ENCODE peak calls at places on chromosomes 3 and 15, in four cellular contexts. V is AG10803; N is CD8-positive, alpha-beta T cell; R is memory B cell. S is an unnamed sample.
A peak's percentile ranks its signal among the peaks of the same experiment; 100 is the strongest.

GRCh38 chr15:94670436-94671034 is 439.2 kb downstream of the MCTP2 start:
- DNase-seq in N (no peak), R (no peak), V (peak; percentile 44), S (peak; percentile 25)

GRCh38 chr3:33089515-33089914 is 7.4 kb downstream of the GLB1 start:
- DNase-seq in N (no peak), R (no peak), V (no peak), S (no peak)

GRCh38 chr3:191360620-191361019 is 30.3 kb upstream of the UTS2B start:
- DNase-seq in N (no peak), R (no peak), V (no peak), S (no peak)

GRCh38 chr3:13687409-13687989 is 138.6 kb downstream of the FBLN2 start:
- DNase-seq in N (no peak), R (no peak), V (no peak), S (no peak)

GRCh38 chr3:81302045-81302444 is 459.4 kb downstream of the GBE1 start:
- DNase-seq in N (no peak), R (no peak), V (peak; percentile 58), S (peak; percentile 6)

GRCh38 chr3:119323401-119324107 is 29.4 kb downstream of the ARHGAP31 start:
- DNase-seq in R (no peak), V (no peak), N (no peak), S (peak; percentile 27)

GRCh38 chr3:121491683-121492082 is 54.1 kb downstream of the POLQ start:
- DNase-seq in V (no peak), R (no peak), N (no peak), S (no peak)

GRCh38 chr15:75857886-75858285 is 14.6 kb downstream of the UBE2Q2 start:
- DNase-seq in R (no peak), N (no peak), V (no peak), S (no peak)

GRCh38 chr3:61960976-61961375 is 399.6 kb downstream of the PTPRG start:
- DNase-seq in N (no peak), V (no peak), R (no peak), S (no peak)

GRCh38 chr3:135055449-135055848 is 260.4 kb downstream of the EPHB1 start:
- DNase-seq in N (no peak), V (no peak), R (no peak), S (no peak)

GRCh38 chr15:36886135-36887011 is 214.0 kb downstream of the MEIS2 start:
- DNase-seq in V (no peak), N (no peak), R (no peak), S (no peak)

GRCh38 chr15:40003491-40003916 is 35.5 kb downstream of the SRP14 start:
- DNase-seq in R (no peak), V (no peak), N (no peak), S (no peak)

GRCh38 chr3:14948609-14949038 is 1.2 kb downstream of the NR2C2 start:
- DNase-seq in N (no peak), V (no peak), R (no peak), S (no peak)

GRCh38 chr15:62726461-62726860 is 316.1 kb upstream of the TPM1 start:
- DNase-seq in N (no peak), V (no peak), R (no peak), S (no peak)

GRCh38 chr3:86987421-86987715 is 3.6 kb downstream of the VGLL3 start:
- DNase-seq in N (no peak), V (no peak), R (no peak), S (no peak)

GRCh38 chr3:64158334-64158733 is 66.9 kb downstream of the PRICKLE2 start:
- DNase-seq in V (no peak), N (no peak), R (no peak), S (no peak)

GRCh38 chr3:78343221-78343620 is 1303.3 kb downstream of the ROBO2 start:
- DNase-seq in R (no peak), N (no peak), V (no peak), S (no peak)

GRCh38 chr15:68315035-68315434 is 37.5 kb downstream of the FEM1B start:
- DNase-seq in V (no peak), R (no peak), N (no peak), S (no peak)

GRCh38 chr3:168850109-168850508 is 754.4 kb upstream of the GOLIM4 start:
- DNase-seq in N (no peak), V (no peak), R (no peak), S (no peak)

GRCh38 chr15:72140088-72140487 is 21.9 kb downstream of the SENP8 start:
- DNase-seq in N (no peak), R (no peak), V (no peak), S (no peak)

GRCh38 chr3:142929109-142929508 is 34.4 kb downstream of the PAQR9 start:
- DNase-seq in V (peak; percentile 56), N (no peak), R (no peak), S (no peak)

GRCh38 chr3:53150247-53151085 is 10.5 kb upstream of the PRKCD start:
- DNase-seq in N (no peak), R (no peak), V (peak; percentile 26), S (no peak)

GRCh38 chr3:45437388-45437787 is 49.0 kb downstream of the LARS2 start:
- DNase-seq in N (no peak), R (no peak), V (peak; percentile 7), S (no peak)

S was measured in GM12891.